ENCODE peak calls at places on chromosomes 3 and 15, in four cellular contexts. R, P, L and D are unnamed samples.

GRCh38 chr15:40251455-40252140 is 12.7 kb downstream of the PAK6 start:
- DNase-seq in R (no peak), P (no peak), L (no peak), D (no peak)

GRCh38 chr15:43493687-43494472 is 924 bp upstream of the TP53BP1 start:
- DNase-seq in R (no peak), P (no peak), L (no peak), D (no peak)

GRCh38 chr3:110026421-110026820 is 689.1 kb upstream of the DPPA4 start:
- DNase-seq in R (no peak), P (no peak), L (no peak), D (no peak)

GRCh38 chr3:8987673-8988655 is 24.7 kb upstream of the RAD18 start:
- DNase-seq in R (peak), P (peak), L (peak), D (peak)

GRCh38 chr15:75675579-75676404 is 28.1 kb downstream of the SNX33 start:
- DNase-seq in R (peak), P (no peak), L (no peak), D (no peak)

GRCh38 chr3:40877651-40878463 is 321.4 kb upstream of the CTNNB1 start:
- DNase-seq in R (peak), P (peak), L (peak), D (peak)

GRCh38 chr3:79598594-79598993 is 169.2 kb downstream of the ROBO1 start:
- DNase-seq in R (peak), P (no peak), L (no peak), D (no peak)

GRCh38 chr3:35216501-35217266 is 422.6 kb upstream of the ARPP21 start:
- DNase-seq in R (no peak), P (no peak), L (no peak), D (no peak)

GRCh38 chr15:77026501-77027110 is 31.7 kb downstream of the PSTPIP1 start:
- DNase-seq in R (no peak), P (no peak), L (no peak), D (no peak)

GRCh38 chr3:159499031-159499793 is 489.4 kb upstream of the IL12A start:
- DNase-seq in R (no peak), P (peak), L (no peak), D (no peak)

GRCh38 chr15:80906159-80906775 is 83.4 kb downstream of the MESD start:
- DNase-seq in R (no peak), P (peak), L (no peak), D (no peak)

GRCh38 chr15:89784686-89784960 is 8.5 kb downstream of the MESP2 start:
- DNase-seq in R (peak), P (no peak), L (no peak), D (no peak)

GRCh38 chr3:32467333-32468070 is 35.1 kb downstream of the CMTM6 start:
- DNase-seq in R (peak), P (peak), L (peak), D (peak)

GRCh38 chr3:107740992-107741896 is 218.5 kb downstream of the BBX start:
- DNase-seq in R (no peak), P (peak), L (no peak), D (no peak)

GRCh38 chr15:101147181-101147580 is 104.7 kb downstream of the CHSY1 start:
- DNase-seq in R (no peak), P (no peak), L (no peak), D (no peak)

GRCh38 chr15:90787881-90788280 is 70.7 kb downstream of the BLM start:
- DNase-seq in R (no peak), P (no peak), L (no peak), D (no peak)

GRCh38 chr15:99564221-99565030 is 1.4 kb upstream of the MEF2A start:
- DNase-seq in R (peak), P (peak), L (no peak), D (no peak)

GRCh38 chr3:99716463-99716995 is 78.1 kb downstream of the COL8A1 start:
- DNase-seq in R (no peak), P (no peak), L (no peak), D (no peak)

GRCh38 chr15:45048784-45049631 is 26.0 kb downstream of the SORD start:
- DNase-seq in R (no peak), P (no peak), L (no peak), D (no peak)

GRCh38 chr3:101026881-101027678 is 33.9 kb upstream of the ABI3BP start:
- DNase-seq in R (no peak), P (no peak), L (no peak), D (no peak)

GRCh38 chr15:40064231-40064894 is 25.4 kb upstream of the SRP14 start:
- DNase-seq in R (no peak), P (no peak), L (no peak), D (no peak)

GRCh38 chr15:99450896-99451358 is 114.9 kb upstream of the MEF2A start:
- DNase-seq in R (peak), P (no peak), L (no peak), D (peak)

GRCh38 chr3:195197764-195198423 is 73.1 kb downstream of the XXYLT1 start:
- DNase-seq in R (no peak), P (peak), L (no peak), D (no peak)

GRCh38 chr15:40075298-40076044 is 33.2 kb downstream of the BMF start:
- DNase-seq in R (no peak), P (no peak), L (no peak), D (no peak)

GRCh38 chr3:39763390-39763789 is 46.0 kb upstream of the MYRIP start:
- DNase-seq in R (no peak), P (no peak), L (no peak), D (no peak)

GRCh38 chr3:184362668-184363540 is 1.4 kb downstream of the POLR2H start:
- DNase-seq in R (peak), P (peak), L (peak), D (peak)

GRCh38 chr3:133254151-133254550 is 145.7 kb upstream of the BFSP2 start:
- DNase-seq in R (no peak), P (no peak), L (no peak), D (no peak)

GRCh38 chr3:108527109-108527508 is 16.7 kb upstream of the MYH15 start:
- DNase-seq in R (no peak), P (no peak), L (no peak), D (no peak)

GRCh38 chr3:45509038-45509767 is 85.3 kb upstream of the LIMD1 start:
- DNase-seq in R (no peak), P (peak), L (no peak), D (peak)

GRCh38 chr3:150277444-150277843 is 130.7 kb upstream of the TSC22D2 start:
- DNase-seq in R (no peak), P (no peak), L (no peak), D (no peak)

GRCh38 chr15:26129852-26130251 is 266.7 kb upstream of the ATP10A start:
- DNase-seq in R (no peak), P (no peak), L (no peak), D (no peak)

GRCh38 chr15:99618941-99619411 is 53.2 kb downstream of the MEF2A start:
- DNase-seq in R (no peak), P (peak), L (no peak), D (no peak)

GRCh38 chr15:78709263-78709882 is 68.4 kb upstream of the CHRNB4 start:
- DNase-seq in R (peak), P (peak), L (peak), D (peak)

GRCh38 chr3:115580566-115580965 is 42.7 kb upstream of the GAP43 start:
- DNase-seq in R (no peak), P (no peak), L (no peak), D (no peak)

GRCh38 chr3:151912041-151912440 is 38.6 kb downstream of the SUCNR1 start:
- DNase-seq in R (no peak), P (no peak), L (no peak), D (no peak)

GRCh38 chr3:163971861-163972260 is 1106.4 kb downstream of the SI start:
- DNase-seq in R (no peak), P (no peak), L (no peak), D (no peak)

DNA sequence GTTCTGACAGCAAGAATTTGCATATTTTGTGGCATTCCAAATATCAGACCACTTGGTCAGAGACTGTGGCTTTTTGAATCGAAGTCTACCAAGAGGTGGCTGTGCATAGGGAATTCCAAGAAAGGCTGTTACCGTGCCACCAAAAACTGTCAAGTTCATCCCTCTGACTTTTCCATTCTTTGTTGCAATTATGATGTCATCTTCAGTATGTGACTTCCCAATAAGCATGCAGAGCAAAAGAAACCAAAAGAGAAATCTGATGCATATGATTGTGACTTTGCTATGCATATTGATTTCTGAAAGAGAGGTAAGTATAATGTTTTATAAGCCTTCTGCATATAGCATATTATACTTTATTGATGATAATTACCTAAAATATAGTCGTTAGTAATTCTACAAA is 6.5 kb downstream of the BCHE start:
- DNase-seq in R (no peak), P (no peak), L (no peak), D (no peak)
- H3K27ac ChIP-seq in R (no peak), P (no peak), L (no peak), D (no peak)

DNA sequence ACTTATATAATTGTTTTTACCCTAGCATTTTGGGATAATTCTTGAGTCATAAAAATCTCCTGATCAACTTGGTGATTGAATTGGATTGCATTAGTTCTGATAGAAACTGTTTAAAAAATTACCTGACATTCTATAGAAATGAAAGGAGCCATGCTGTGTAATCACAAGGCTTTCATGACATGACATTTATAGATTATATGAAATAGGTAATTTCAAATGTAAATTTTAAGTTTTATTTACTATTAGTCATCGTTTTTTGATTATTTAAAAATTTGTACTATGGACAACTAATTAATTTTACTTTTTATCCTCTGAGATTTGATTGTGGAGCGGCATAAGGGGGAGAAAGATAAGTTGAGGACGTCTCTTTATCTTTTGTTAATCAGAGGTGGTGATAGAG is 12.3 kb upstream of the CHD2 start:
- DNase-seq in R (no peak), P (no peak), L (no peak), D (no peak)
- H3K27ac ChIP-seq in R (no peak), P (no peak), L (no peak), D (no peak)

GRCh38 chr15:74430510-74430951 is 3.2 kb downstream of the SEMA7A start:
- DNase-seq in R (no peak), P (no peak), L (no peak), D (no peak)

GRCh38 chr15:74428970-74429783 is 4.6 kb downstream of the SEMA7A start:
- DNase-seq in R (no peak), P (no peak), L (no peak), D (no peak)

GRCh38 chr15:74428442-74428787 is 5.3 kb downstream of the SEMA7A start:
- DNase-seq in R (no peak), P (no peak), L (no peak), D (no peak)

GRCh38 chr15:74431116-74431515 is 2.6 kb downstream of the SEMA7A start:
- DNase-seq in R (no peak), P (no peak), L (no peak), D (no peak)

DNA sequence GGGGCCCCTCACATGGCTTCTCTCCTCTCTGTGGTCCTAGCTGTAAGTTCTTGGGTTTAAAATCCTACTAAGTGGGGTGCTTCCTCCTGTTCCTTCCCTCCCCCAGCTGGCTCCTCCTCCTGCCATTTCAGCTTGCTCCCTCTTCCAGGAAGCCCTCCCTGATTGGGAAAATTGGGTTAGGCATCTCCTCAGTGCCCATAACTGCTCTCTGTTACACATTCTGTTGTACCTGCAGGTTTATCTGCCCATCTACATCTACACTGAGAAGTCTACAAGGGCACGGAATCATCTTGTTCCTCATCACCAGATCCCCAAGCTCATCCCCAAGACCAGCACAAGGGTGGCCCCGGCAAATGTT is 4.0 kb downstream of the SEMA7A start:
- DNase-seq in R (no peak), P (no peak), L (no peak), D (no peak)
- H3K27ac ChIP-seq in R (no peak), P (no peak), L (peak), D (peak)

GRCh38 chr3:141441381-141442365 is 45.2 kb upstream of the RASA2 start:
- DNase-seq in R (peak), P (peak), L (peak), D (peak)

GRCh38 chr3:141444586-141445285 is 42.1 kb upstream of the RASA2 start:
- DNase-seq in R (no peak), P (no peak), L (no peak), D (no peak)

GRCh38 chr3:141442914-141443313 is 43.9 kb upstream of the RASA2 start:
- DNase-seq in R (no peak), P (no peak), L (no peak), D (no peak)

GRCh38 chr3:141440942-141441341 is 45.9 kb upstream of the RASA2 start:
- DNase-seq in R (no peak), P (no peak), L (no peak), D (no peak)

DNA sequence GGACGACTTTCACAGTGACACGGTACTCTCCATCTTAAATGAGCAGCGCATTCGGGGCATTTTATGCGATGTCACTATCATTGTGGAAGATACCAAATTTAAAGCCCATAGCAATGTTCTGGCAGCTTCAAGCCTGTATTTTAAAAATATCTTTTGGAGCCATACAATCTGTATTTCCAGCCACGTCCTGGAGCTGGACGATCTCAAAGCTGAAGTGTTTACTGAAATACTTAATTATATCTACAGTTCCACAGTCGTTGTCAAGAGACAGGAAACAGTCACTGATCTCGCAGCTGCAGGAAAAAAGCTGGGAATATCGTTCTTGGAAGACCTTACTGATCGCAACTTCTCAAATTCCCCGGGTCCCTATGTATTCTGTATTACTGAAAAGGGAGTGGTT is 44.4 kb upstream of the RASA2 start:
- DNase-seq in R (no peak), P (no peak), L (no peak), D (no peak)
- H3K27ac ChIP-seq in R (peak), P (no peak), L (no peak), D (peak)

GRCh38 chr3:52144034-52144795 is 10.0 kb downstream of the POC1A start:
- DNase-seq in R (peak), P (peak), L (peak), D (peak)
- H3K27ac ChIP-seq in R (no peak), P (peak), L (peak), D (no peak)

GRCh38 chr3:15269091-15269989 is 63.0 kb downstream of the SH3BP5 start:
- DNase-seq in R (peak), P (peak), L (peak), D (peak)
- H3K27ac ChIP-seq in R (peak), P (peak), L (peak), D (peak)

DNA sequence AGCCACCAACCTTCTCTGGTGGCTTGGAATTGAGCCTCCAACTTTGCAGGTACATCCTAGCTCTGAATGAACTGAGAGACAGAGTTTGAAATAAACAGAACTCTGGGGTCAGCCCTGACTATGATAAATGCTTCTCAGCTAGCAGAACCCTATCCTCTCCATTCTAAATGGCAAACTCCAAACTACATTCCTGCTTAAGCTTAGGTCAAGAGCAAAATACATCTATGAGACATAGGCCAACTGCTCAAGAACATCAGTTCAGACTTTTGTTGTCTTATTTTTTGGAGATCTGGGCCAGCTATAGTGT is 1.5 kb upstream of the SH3BP5 start:
- DNase-seq in R (no peak), P (no peak), L (no peak), D (no peak)
- H3K27ac ChIP-seq in R (no peak), P (no peak), L (no peak), D (no peak)